ENCODE peak calls at places on chromosomes 3 and 15, in six cellular contexts. R is astrocyte of the spinal cord, F is colonic mucosa, G is neural crest cell, M is PC-9, Z is NB4. I is an unnamed sample.

GRCh38 chr15:80839764-80840130 is 60.6 kb downstream of the CEMIP start:
- DNase-seq in R (no peak), F (peak), G (no peak), M (no peak), Z (no peak), I (no peak)

GRCh38 chr3:64827391-64827790 is 139.6 kb upstream of the ADAMTS9 start:
- DNase-seq in R (no peak), F (no peak), G (no peak), M (no peak), Z (no peak), I (no peak)

GRCh38 chr3:67518196-67518595 is 136.2 kb downstream of the SUCLG2 start:
- DNase-seq in R (no peak), F (no peak), G (no peak), M (no peak), Z (no peak), I (no peak)

GRCh38 chr3:186166491-186167288 is 57.8 kb upstream of the ETV5 start:
- DNase-seq in R (no peak), F (no peak), G (no peak), M (no peak), Z (no peak), I (no peak)

GRCh38 chr3:79516795-79517194 is 251.0 kb downstream of the ROBO1 start:
- DNase-seq in R (no peak), F (no peak), G (no peak), M (no peak), Z (no peak), I (no peak)

GRCh38 chr3:67362686-67363085 is 291.7 kb downstream of the SUCLG2 start:
- DNase-seq in R (no peak), F (no peak), G (no peak), M (peak), Z (no peak), I (no peak)

GRCh38 chr3:132002039-132002438 is 32.8 kb downstream of the CPNE4 start:
- DNase-seq in R (no peak), F (no peak), G (no peak), M (no peak), Z (no peak), I (no peak)

GRCh38 chr3:163368168-163368567 is 1710.1 kb downstream of the SI start:
- DNase-seq in R (peak), F (no peak), G (no peak), M (no peak), Z (no peak), I (no peak)

GRCh38 chr15:65413760-65414144 is 9.0 kb downstream of the IGDCC4 start:
- DNase-seq in R (no peak), F (no peak), G (no peak), M (no peak), Z (no peak), I (no peak)

GRCh38 chr3:72355168-72355567 is 493.1 kb downstream of the SHQ1 start:
- DNase-seq in R (no peak), F (no peak), G (no peak), M (no peak), Z (no peak), I (no peak)

GRCh38 chr3:150255416-150255815 is 152.7 kb upstream of the TSC22D2 start:
- DNase-seq in R (no peak), F (no peak), G (no peak), M (no peak), Z (no peak), I (peak)

GRCh38 chr3:161649900-161650484 is 153.4 kb downstream of the OTOL1 start:
- DNase-seq in R (peak), F (no peak), G (no peak), M (no peak), Z (no peak), I (no peak)

GRCh38 chr3:129697229-129697970 is 90.9 kb upstream of the PLXND1 start:
- DNase-seq in R (no peak), F (no peak), G (no peak), M (no peak), Z (no peak), I (no peak)

GRCh38 chr15:37820380-37821128 is 113.9 kb upstream of the TMCO5A start:
- DNase-seq in R (no peak), F (no peak), G (no peak), M (no peak), Z (no peak), I (no peak)

GRCh38 chr3:21718161-21718765 is 32.7 kb downstream of the ZNF385D start:
- DNase-seq in R (peak), F (no peak), G (no peak), M (peak), Z (no peak), I (no peak)

GRCh38 chr15:85162237-85162636 is 180.6 kb downstream of the PDE8A start:
- DNase-seq in R (no peak), F (no peak), G (no peak), M (no peak), Z (no peak), I (no peak)

GRCh38 chr3:172520332-172520831 is 2.8 kb downstream of the TNFSF10 start:
- DNase-seq in R (peak), F (peak), G (no peak), M (no peak), Z (no peak), I (no peak)

GRCh38 chr3:14494279-14494972 is 45.7 kb downstream of the GRIP2 start:
- DNase-seq in R (no peak), F (no peak), G (no peak), M (no peak), Z (no peak), I (no peak)

GRCh38 chr3:104291878-104292277 is 1074.8 kb upstream of the ALCAM start:
- DNase-seq in R (peak), F (no peak), G (no peak), M (no peak), Z (no peak), I (no peak)

GRCh38 chr3:184029456-184029950 is 2.0 kb upstream of the HTR3D start:
- DNase-seq in R (no peak), F (no peak), G (no peak), M (no peak), Z (no peak), I (no peak)

GRCh38 chr3:46297658-46298423 is 55.6 kb downstream of the CCR3 start:
- DNase-seq in R (no peak), F (no peak), G (no peak), M (no peak), Z (peak), I (no peak)

GRCh38 chr3:4720316-4721075 is 227.3 kb downstream of the ITPR1 start:
- DNase-seq in R (peak), F (peak), G (no peak), M (peak), Z (peak), I (peak)

GRCh38 chr3:32340039-32340438 is 51.6 kb upstream of the CMTM7 start:
- DNase-seq in R (peak), F (no peak), G (peak), M (no peak), Z (peak), I (no peak)

GRCh38 chr3:16249336-16249735 is 15.4 kb downstream of the DPH3 start:
- DNase-seq in R (peak), F (no peak), G (peak), M (no peak), Z (peak), I (no peak)

GRCh38 chr3:42652251-42652610 is 1.3 kb upstream of the ZBTB47 start:
- DNase-seq in R (no peak), F (no peak), G (no peak), M (no peak), Z (no peak), I (no peak)
- TF ChIP-seq CTCF in R (no peak), F (no peak), G (no peak), M (no peak), Z (no peak), I (no peak)

GRCh38 chr3:196486263-196486662 is 17.3 kb downstream of the RNF168 start:
- DNase-seq in R (no peak), F (no peak), G (no peak), M (no peak), Z (peak), I (no peak)
- TF ChIP-seq CTCF in R (peak), F (no peak), G (peak), M (peak), Z (peak), I (no peak)

GRCh38 chr15:78003539-78004008 is 73.9 kb downstream of the TBC1D2B start:
- DNase-seq in R (no peak), F (no peak), G (no peak), M (no peak), Z (no peak), I (peak)

GRCh38 chr15:78004919-78005634 is 72.4 kb downstream of the TBC1D2B start:
- DNase-seq in R (peak), F (peak), G (no peak), M (no peak), Z (no peak), I (peak)

GRCh38 chr15:78001656-78002055 is 75.9 kb downstream of the TBC1D2B start:
- DNase-seq in R (no peak), F (no peak), G (no peak), M (no peak), Z (no peak), I (no peak)

GRCh38 chr15:78004222-78004727 is 73.2 kb downstream of the TBC1D2B start:
- DNase-seq in R (no peak), F (no peak), G (no peak), M (no peak), Z (no peak), I (no peak)

GRCh38 chr15:78002996-78003395 is 74.5 kb downstream of the TBC1D2B start:
- DNase-seq in R (no peak), F (no peak), G (no peak), M (no peak), Z (no peak), I (no peak)
- TF ChIP-seq CTCF in R (no peak), F (no peak), G (no peak), M (no peak), Z (no peak), I (no peak)

GRCh38 chr3:141312359-141313090 is 55.8 kb upstream of the ZBTB38 start:
- DNase-seq in R (no peak), F (no peak), G (no peak), M (no peak), Z (no peak), I (no peak)
- TF ChIP-seq CTCF in R (no peak), F (no peak), G (no peak), M (no peak), Z (no peak), I (no peak)

GRCh38 chr3:114464548-114464947 is 170.7 kb downstream of the TIGIT start:
- DNase-seq in R (no peak), F (no peak), G (no peak), M (no peak), Z (no peak), I (no peak)
- TF ChIP-seq CTCF in R (no peak), F (no peak), G (no peak), M (no peak), Z (no peak), I (no peak)

DNA sequence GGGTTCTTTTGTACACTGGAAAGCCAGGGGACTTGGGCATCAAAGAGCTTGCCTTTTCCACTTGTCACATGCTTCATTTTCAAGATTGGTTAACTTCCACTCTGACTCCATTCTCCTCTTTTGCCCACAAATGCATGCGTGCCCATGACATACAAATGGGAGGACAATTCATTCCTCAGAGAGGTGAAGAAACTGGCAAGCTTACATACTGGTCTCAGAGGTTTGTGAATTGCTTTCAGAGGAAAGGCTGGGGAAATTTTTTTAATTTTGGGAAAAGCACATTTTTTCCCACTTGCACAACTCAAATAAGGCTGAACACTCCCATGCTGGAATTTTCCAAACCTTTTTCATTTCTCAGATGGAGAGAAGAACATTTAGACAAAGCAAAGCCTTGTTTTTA is 20.9 kb upstream of the AMOTL2 start:
- DNase-seq in R (no peak), F (no peak), G (no peak), M (no peak), Z (no peak), I (no peak)
- TF ChIP-seq CTCF in R (no peak), F (no peak), G (no peak), M (no peak), Z (no peak), I (no peak)

GRCh38 chr15:57865294-57865693 is 158.8 kb downstream of the POLR2M start:
- DNase-seq in R (no peak), F (no peak), G (no peak), M (no peak), Z (peak), I (no peak)
- TF ChIP-seq CTCF in R (peak), F (no peak), G (peak), M (peak), Z (peak), I (no peak)

GRCh38 chr15:69405110-69405509 is 9.0 kb upstream of the KIF23 start:
- DNase-seq in R (no peak), F (no peak), G (no peak), M (no peak), Z (no peak), I (no peak)

GRCh38 chr15:69402816-69403215 is 11.3 kb upstream of the KIF23 start:
- DNase-seq in R (no peak), F (no peak), G (no peak), M (no peak), Z (no peak), I (no peak)

GRCh38 chr15:69403611-69404010 is 10.5 kb upstream of the KIF23 start:
- DNase-seq in R (peak), F (no peak), G (no peak), M (no peak), Z (no peak), I (no peak)

GRCh38 chr15:69398541-69398940 is 15.6 kb upstream of the KIF23 start:
- DNase-seq in R (peak), F (no peak), G (no peak), M (no peak), Z (no peak), I (no peak)

DNA sequence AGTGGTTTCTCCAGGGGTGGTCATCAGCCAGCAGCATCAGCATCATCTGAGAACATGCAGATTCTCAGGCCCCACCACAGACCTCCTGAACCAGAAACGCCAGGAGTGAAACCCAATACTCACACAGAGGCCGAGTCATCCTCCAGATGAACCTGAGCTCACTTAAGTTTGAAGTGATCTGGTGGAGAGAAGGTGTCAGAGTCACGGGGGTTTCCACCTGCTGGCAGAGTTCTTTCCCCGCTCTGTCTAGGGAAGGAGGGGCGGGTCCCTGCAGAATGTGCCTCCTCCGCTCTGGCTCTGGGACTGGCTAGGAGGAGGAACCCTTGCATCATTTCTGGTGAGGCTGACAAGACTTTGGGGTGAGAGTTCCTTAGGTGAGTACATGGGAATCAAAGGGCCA is 13.3 kb upstream of the KIF23 start:
- DNase-seq in R (no peak), F (no peak), G (no peak), M (no peak), Z (no peak), I (no peak)
- TF ChIP-seq CTCF in R (no peak), F (no peak), G (no peak), M (no peak), Z (no peak), I (no peak)

I was measured in stomach.